ENCODE peak calls at places on chromosomes 12 and 14, in six cellular contexts. I, E, S, H, G and C are unnamed samples.

GRCh38 chr14:104267895-104268294 is 129.5 kb downstream of the KIF26A start:
- DNase-seq in I (no peak), E (peak), G (no peak), S (peak), H (no peak), C (no peak)

GRCh38 chr12:129827102-129827873 is 76.5 kb downstream of the TMEM132D start:
- DNase-seq in S (no peak), G (no peak), I (no peak), H (no peak), E (no peak), C (no peak)

GRCh38 chr12:131852551-131853299 is 24.5 kb downstream of the MMP17 start:
- DNase-seq in H (no peak), E (peak), G (no peak), S (peak), I (no peak), C (no peak)

GRCh38 chr12:79187032-79187431 is 322.5 kb downstream of the SYT1 start:
- DNase-seq in I (no peak), H (no peak), S (no peak), G (no peak), E (no peak), C (no peak)

GRCh38 chr12:94867066-94867855 is 136.2 kb downstream of the NDUFA12 start:
- DNase-seq in S (no peak), E (no peak), G (peak), I (no peak), H (peak), C (peak)

GRCh38 chr14:54857830-54858269 is 44.8 kb downstream of the GCH1 start:
- DNase-seq in E (no peak), G (no peak), I (no peak), S (no peak), H (no peak), C (peak)

GRCh38 chr12:132986885-132987225 is 688 bp downstream of the ZNF26 start:
- DNase-seq in S (no peak), G (peak), I (no peak), E (no peak), H (peak), C (no peak)

GRCh38 chr14:70317969-70318634 is 41.4 kb downstream of the COX16 start:
- DNase-seq in S (no peak), H (peak), I (peak), E (no peak), G (peak), C (peak)

DNA sequence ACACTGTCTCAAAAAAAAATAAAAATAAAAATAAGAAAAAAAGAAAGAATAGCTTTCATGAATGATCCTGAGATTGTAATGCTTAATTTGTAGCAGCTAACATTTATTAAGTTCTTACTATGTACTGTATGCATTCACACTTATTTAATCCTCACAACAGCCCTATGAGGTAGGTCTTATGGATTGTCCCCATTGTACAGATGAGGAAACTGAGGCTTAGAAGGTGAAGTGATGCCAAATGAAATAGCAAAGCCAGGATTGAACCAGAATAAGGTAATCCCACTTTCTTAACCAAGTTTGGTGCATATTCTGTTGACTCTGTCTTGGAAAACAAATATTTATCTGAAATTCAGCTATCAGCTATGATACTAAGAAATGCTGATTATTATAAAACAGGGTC is 2.1 kb downstream of the USP30 start:
- DNase-seq in G (no peak), S (no peak), H (no peak), I (no peak), E (no peak), C (no peak)
- TF ChIP-seq CTCF in G (no peak), S (no peak), H (no peak), I (no peak), E (no peak), C (no peak)

GRCh38 chr14:68791078-68791983 is 1.5 kb downstream of the ZFP36L1 start:
- DNase-seq in E (peak), I (no peak), G (peak), S (no peak), H (peak), C (no peak)

GRCh38 chr14:68792022-68792829 is 641 bp downstream of the ZFP36L1 start:
- DNase-seq in E (peak), S (no peak), H (no peak), I (no peak), G (no peak), C (no peak)

GRCh38 chr14:68789002-68789797 is 3.7 kb downstream of the ZFP36L1 start:
- DNase-seq in I (no peak), H (peak), S (peak), G (peak), E (peak), C (peak)

GRCh38 chr14:68789798-68790655 is 2.8 kb downstream of the ZFP36L1 start:
- DNase-seq in I (no peak), H (no peak), E (peak), G (peak), S (no peak), C (no peak)

DNA sequence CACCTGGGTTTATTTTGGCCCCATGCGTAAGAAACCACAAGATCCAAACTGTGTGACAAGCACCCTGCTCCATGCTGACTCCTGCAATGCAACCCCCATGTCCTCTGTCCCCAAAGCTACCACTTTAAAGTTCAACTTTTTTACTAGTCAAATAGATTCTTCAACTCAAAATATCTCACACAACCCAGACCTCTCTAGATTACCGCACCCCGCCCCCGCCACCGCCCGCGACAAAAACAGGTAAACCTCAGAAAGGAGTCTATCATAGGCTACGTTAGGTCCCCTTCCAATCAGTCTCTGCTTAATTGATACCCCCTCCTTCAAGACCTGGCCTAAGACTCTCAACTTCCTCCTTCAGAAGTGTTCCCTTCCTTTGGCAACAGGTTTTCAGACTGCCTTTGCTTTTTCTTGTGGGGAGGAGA is 2.2 kb downstream of the ZFP36L1 start:
- DNase-seq in G (no peak), I (no peak), S (no peak), H (no peak), E (peak), C (no peak)
- TF ChIP-seq CTCF in G (no peak), I (no peak), S (no peak), H (no peak), E (no peak), C (no peak)

GRCh38 chr14:23950411-23951135 is 3.0 kb upstream of the DHRS4 start:
- DNase-seq in G (no peak), E (no peak), I (no peak), H (peak), S (no peak), C (no peak)

GRCh38 chr14:23953464-23954278 is at the start of gene DHRS4:
- DNase-seq in I (peak), G (peak), E (peak), S (peak), H (peak), C (peak)

GRCh38 chr14:23951590-23952143 is 1.9 kb upstream of the DHRS4 start:
- DNase-seq in G (no peak), I (no peak), H (no peak), S (no peak), E (peak), C (no peak)
- TF ChIP-seq CTCF in G (no peak), I (no peak), H (peak), S (no peak), E (no peak), C (no peak)

GRCh38 chr12:65518771-65519170 is 240.3 kb downstream of the MSRB3 start:
- DNase-seq in S (no peak), H (no peak), I (no peak), G (no peak), E (no peak), C (no peak)
- TF ChIP-seq CTCF in S (no peak), H (no peak), I (no peak), G (no peak), E (no peak), C (no peak)

DNA sequence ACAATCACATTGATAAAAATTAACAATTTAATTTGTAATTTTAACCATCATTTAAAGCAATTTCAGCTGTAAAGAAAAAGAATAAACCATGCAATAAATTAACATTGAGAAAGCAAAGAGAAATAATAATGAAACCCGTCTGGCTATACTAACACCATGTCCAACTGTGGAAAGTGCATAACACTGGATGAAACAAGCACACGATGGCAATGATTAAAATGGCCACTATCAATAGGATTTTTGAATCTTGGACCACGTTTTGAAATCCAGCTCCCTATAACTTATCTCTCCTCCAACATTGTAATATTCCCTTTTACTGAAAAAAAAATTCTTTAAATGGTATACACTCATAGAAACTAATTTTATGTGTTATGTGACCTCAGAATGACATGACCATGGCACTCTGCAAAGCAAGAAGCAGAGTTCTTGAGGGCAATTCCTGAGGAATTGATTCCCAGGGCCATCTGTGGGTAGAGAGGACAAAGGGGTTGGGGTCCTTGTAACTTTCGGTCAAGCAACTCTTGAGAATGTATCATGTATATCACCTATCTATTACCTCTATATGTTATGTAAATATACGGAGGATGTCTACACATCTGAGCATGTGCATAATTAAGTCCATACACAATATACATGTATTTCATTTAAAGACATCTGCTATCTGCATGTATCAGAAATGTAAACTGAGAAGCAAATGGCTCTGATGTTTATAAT is 4.8 kb downstream of the FOXA1 start:
- DNase-seq in H (no peak), E (no peak), G (no peak), I (no peak), S (no peak), C (no peak)
- TF ChIP-seq CTCF in H (no peak), E (no peak), G (no peak), I (no peak), S (no peak), C (no peak)

DNA sequence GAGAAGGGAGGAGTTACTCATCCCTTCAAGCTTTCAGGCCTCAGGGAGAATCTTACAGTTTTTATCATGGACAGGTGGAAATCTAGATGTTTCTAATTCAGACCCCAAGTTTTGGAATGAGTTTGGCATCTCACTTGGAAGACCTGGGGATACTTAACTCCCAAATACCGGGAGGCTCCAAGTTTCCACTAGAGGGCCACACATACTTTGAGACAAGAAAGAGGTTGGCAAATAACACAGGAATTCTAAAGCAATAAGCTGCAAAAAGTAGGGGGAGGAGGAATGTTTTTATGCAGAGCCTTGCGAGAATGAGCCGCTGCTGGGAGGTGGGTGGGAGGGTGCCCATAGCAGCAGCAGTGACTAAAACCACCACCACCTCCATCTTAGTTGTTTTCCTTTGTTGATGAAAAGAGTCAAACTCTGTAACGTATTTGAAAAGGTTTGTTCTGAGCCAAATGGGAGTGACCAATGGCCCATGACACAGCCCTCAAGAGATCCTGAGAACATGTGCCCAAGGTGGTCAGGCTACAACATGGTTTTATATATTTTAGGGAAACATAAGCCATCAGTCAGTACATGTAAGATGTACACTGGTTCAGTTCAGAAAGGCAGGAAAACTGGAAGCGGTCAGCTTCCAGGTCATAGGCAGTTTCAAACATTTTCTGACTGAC is 34.2 kb upstream of the RNASE1 start:
- DNase-seq in G (peak), S (no peak), H (peak), E (no peak), I (no peak), C (no peak)
- TF ChIP-seq CTCF in G (peak), S (no peak), H (peak), E (no peak), I (peak), C (no peak)